ENCODE peak calls at places on chromosome X, in eight cellular contexts. One of them, this sample, is unnamed.

GRCh38 chrX:3712080-3712869 is 1.2 kb downstream of the PRKX start:
- DNase-seq in HepG2: no peak
- DNase-seq in fibroblast of lung: peak; percentile 40
- DNase-seq in BJ: no peak
- DNase-seq in endothelial cell: peak; percentile 4
- DNase-seq in Calu3: peak; percentile 5
- DNase-seq in HFF-Myc: no peak
- DNase-seq in lower leg skin: no peak
- DNase-seq in this sample: no peak

GRCh38 chrX:31931225-31931624 is 859.4 kb upstream of the FTHL17 start:
- DNase-seq in HepG2: no peak
- DNase-seq in fibroblast of lung: peak; percentile 55
- DNase-seq in endothelial cell: no peak
- DNase-seq in BJ: no peak
- DNase-seq in HFF-Myc: no peak
- DNase-seq in lower leg skin: no peak
- DNase-seq in Calu3: peak; percentile 28
- DNase-seq in this sample: no peak

GRCh38 chrX:63784346-63784901 is 590 bp downstream of the ARHGEF9 start:
- DNase-seq in BJ: no peak
- DNase-seq in HFF-Myc: no peak
- DNase-seq in Calu3: no peak
- DNase-seq in lower leg skin: no peak
- DNase-seq in fibroblast of lung: no peak
- DNase-seq in endothelial cell: no peak
- DNase-seq in HepG2: no peak
- DNase-seq in this sample: no peak

GRCh38 chrX:102832661-102833060 is 104.4 kb upstream of the RAB40AL start:
- DNase-seq in fibroblast of lung: peak; percentile 76
- DNase-seq in BJ: no peak
- DNase-seq in endothelial cell: no peak
- DNase-seq in Calu3: no peak
- DNase-seq in HepG2: no peak
- DNase-seq in lower leg skin: no peak
- DNase-seq in HFF-Myc: no peak
- DNase-seq in this sample: no peak

GRCh38 chrX:153516055-153516454 is 1.4 kb upstream of the ATP2B3 start:
- DNase-seq in BJ: no peak
- DNase-seq in endothelial cell: no peak
- DNase-seq in fibroblast of lung: peak; percentile 39
- DNase-seq in HFF-Myc: no peak
- DNase-seq in lower leg skin: no peak
- DNase-seq in Calu3: no peak
- DNase-seq in HepG2: no peak
- DNase-seq in this sample: no peak

GRCh38 chrX:16836371-16836770 is 33.8 kb downstream of the RBBP7 start:
- DNase-seq in lower leg skin: no peak
- DNase-seq in BJ: no peak
- DNase-seq in endothelial cell: peak; percentile 43
- DNase-seq in HFF-Myc: no peak
- DNase-seq in Calu3: peak; percentile 57
- DNase-seq in HepG2: peak; percentile 17
- DNase-seq in fibroblast of lung: peak; percentile 34
- DNase-seq in this sample: no peak

GRCh38 chrX:14243823-14244222 is 214.1 kb upstream of the GEMIN8 start:
- DNase-seq in Calu3: no peak
- DNase-seq in HFF-Myc: no peak
- DNase-seq in BJ: no peak
- DNase-seq in fibroblast of lung: no peak
- DNase-seq in lower leg skin: no peak
- DNase-seq in endothelial cell: no peak
- DNase-seq in HepG2: no peak
- DNase-seq in this sample: no peak

GRCh38 chrX:19462231-19462630 is 53.1 kb downstream of the MAP3K15 start:
- DNase-seq in endothelial cell: no peak
- DNase-seq in lower leg skin: no peak
- DNase-seq in fibroblast of lung: no peak
- DNase-seq in BJ: no peak
- DNase-seq in HFF-Myc: no peak
- DNase-seq in HepG2: no peak
- DNase-seq in Calu3: no peak
- DNase-seq in this sample: no peak

GRCh38 chrX:139890991-139891700 is 41.7 kb downstream of the ATP11C start:
- DNase-seq in HepG2: no peak
- DNase-seq in Calu3: no peak
- DNase-seq in endothelial cell: no peak
- DNase-seq in lower leg skin: no peak
- DNase-seq in BJ: no peak
- DNase-seq in fibroblast of lung: peak; percentile 80
- DNase-seq in HFF-Myc: no peak
- DNase-seq in this sample: no peak

GRCh38 chrX:56728752-56729151 is 291 bp upstream of the NBDY start:
- DNase-seq in BJ: no peak
- DNase-seq in Calu3: peak; percentile 19
- DNase-seq in HepG2: no peak
- DNase-seq in lower leg skin: no peak
- DNase-seq in HFF-Myc: no peak
- DNase-seq in endothelial cell: no peak
- DNase-seq in fibroblast of lung: peak; percentile 32
- DNase-seq in this sample: peak; percentile 11

GRCh38 chrX:13120017-13120416 is 75.6 kb upstream of the FAM9C start:
- DNase-seq in fibroblast of lung: peak; percentile 73
- DNase-seq in Calu3: peak; percentile 17
- DNase-seq in endothelial cell: no peak
- DNase-seq in HFF-Myc: no peak
- DNase-seq in BJ: no peak
- DNase-seq in lower leg skin: no peak
- DNase-seq in HepG2: peak; percentile 21
- DNase-seq in this sample: no peak

GRCh38 chrX:14354541-14354940 is 174.8 kb upstream of the GLRA2 start:
- DNase-seq in HepG2: no peak
- DNase-seq in fibroblast of lung: no peak
- DNase-seq in lower leg skin: no peak
- DNase-seq in BJ: peak; percentile 32
- DNase-seq in endothelial cell: no peak
- DNase-seq in Calu3: no peak
- DNase-seq in HFF-Myc: no peak
- DNase-seq in this sample: no peak

GRCh38 chrX:1466971-1467561 is 14.4 kb upstream of the ASMTL start:
- DNase-seq in Calu3: no peak
- DNase-seq in lower leg skin: peak; percentile 12
- DNase-seq in fibroblast of lung: no peak
- DNase-seq in BJ: no peak
- DNase-seq in endothelial cell: no peak
- DNase-seq in HepG2: no peak
- DNase-seq in HFF-Myc: no peak
- DNase-seq in this sample: peak; percentile 53

GRCh38 chrX:143854006-143854405 is 29.9 kb upstream of the UBE2NL start:
- DNase-seq in BJ: peak; percentile 6
- DNase-seq in HepG2: no peak
- DNase-seq in fibroblast of lung: peak; percentile 61
- DNase-seq in lower leg skin: no peak
- DNase-seq in Calu3: no peak
- DNase-seq in HFF-Myc: no peak
- DNase-seq in endothelial cell: no peak
- DNase-seq in this sample: no peak

GRCh38 chrX:56318076-56318475 is 85.9 kb downstream of the KLF8 start:
- DNase-seq in fibroblast of lung: no peak
- DNase-seq in HFF-Myc: no peak
- DNase-seq in BJ: no peak
- DNase-seq in lower leg skin: no peak
- DNase-seq in endothelial cell: no peak
- DNase-seq in Calu3: no peak
- DNase-seq in HepG2: no peak
- DNase-seq in this sample: no peak

GRCh38 chrX:21481761-21482160 is 107.5 kb downstream of the CNKSR2 start:
- DNase-seq in fibroblast of lung: no peak
- DNase-seq in lower leg skin: no peak
- DNase-seq in BJ: no peak
- DNase-seq in Calu3: no peak
- DNase-seq in HFF-Myc: no peak
- DNase-seq in HepG2: no peak
- DNase-seq in endothelial cell: no peak
- DNase-seq in this sample: no peak

GRCh38 chrX:53001958-53002357 is 43.6 kb upstream of the FAM156A start:
- DNase-seq in BJ: no peak
- DNase-seq in lower leg skin: no peak
- DNase-seq in fibroblast of lung: no peak
- DNase-seq in HepG2: no peak
- DNase-seq in HFF-Myc: no peak
- DNase-seq in endothelial cell: no peak
- DNase-seq in Calu3: no peak
- DNase-seq in this sample: no peak

GRCh38 chrX:131987252-131987651 is 35.9 kb upstream of the STK26 start:
- DNase-seq in BJ: no peak
- DNase-seq in HFF-Myc: no peak
- DNase-seq in Calu3: no peak
- DNase-seq in lower leg skin: no peak
- DNase-seq in HepG2: no peak
- DNase-seq in endothelial cell: no peak
- DNase-seq in fibroblast of lung: no peak
- DNase-seq in this sample: no peak

GRCh38 chrX:132491191-132491590 is 2.4 kb upstream of the MBNL3 start:
- DNase-seq in HepG2: peak; percentile 88
- DNase-seq in endothelial cell: no peak
- DNase-seq in BJ: no peak
- DNase-seq in HFF-Myc: no peak
- DNase-seq in Calu3: peak; percentile 43
- DNase-seq in fibroblast of lung: no peak
- DNase-seq in lower leg skin: peak; percentile 20
- DNase-seq in this sample: peak; percentile 19

GRCh38 chrX:39624166-39624565 is 473.6 kb downstream of the BCOR start:
- DNase-seq in Calu3: no peak
- DNase-seq in HepG2: no peak
- DNase-seq in lower leg skin: no peak
- DNase-seq in BJ: no peak
- DNase-seq in HFF-Myc: no peak
- DNase-seq in endothelial cell: no peak
- DNase-seq in fibroblast of lung: no peak
- DNase-seq in this sample: no peak

GRCh38 chrX:39618178-39618577 is 479.6 kb downstream of the BCOR start:
- DNase-seq in HFF-Myc: no peak
- DNase-seq in lower leg skin: no peak
- DNase-seq in fibroblast of lung: no peak
- DNase-seq in endothelial cell: no peak
- DNase-seq in HepG2: no peak
- DNase-seq in Calu3: no peak
- DNase-seq in BJ: no peak
- DNase-seq in this sample: no peak

GRCh38 chrX:39616098-39616729 is 481.5 kb downstream of the BCOR start:
- DNase-seq in fibroblast of lung: no peak
- DNase-seq in HFF-Myc: no peak
- DNase-seq in endothelial cell: no peak
- DNase-seq in lower leg skin: no peak
- DNase-seq in BJ: no peak
- DNase-seq in HepG2: no peak
- DNase-seq in Calu3: no peak
- DNase-seq in this sample: no peak

GRCh38 chrX:39614680-39614998 is 483.1 kb downstream of the BCOR start:
- DNase-seq in HepG2: no peak
- DNase-seq in endothelial cell: no peak
- DNase-seq in HFF-Myc: no peak
- DNase-seq in Calu3: no peak
- DNase-seq in fibroblast of lung: no peak
- DNase-seq in BJ: no peak
- DNase-seq in lower leg skin: no peak
- DNase-seq in this sample: no peak

GRCh38 chrX:39619182-39620009 is 478.4 kb downstream of the BCOR start:
- DNase-seq in HFF-Myc: no peak
- DNase-seq in fibroblast of lung: no peak
- DNase-seq in endothelial cell: peak; percentile 35
- DNase-seq in Calu3: peak; percentile 56
- DNase-seq in lower leg skin: no peak
- DNase-seq in BJ: no peak
- DNase-seq in HepG2: no peak
- DNase-seq in this sample: no peak
- TF ChIP-seq CTCF in HFF-Myc: no peak
- TF ChIP-seq CTCF in fibroblast of lung: no peak
- TF ChIP-seq CTCF in endothelial cell: no peak
- TF ChIP-seq CTCF in Calu3: no peak
- TF ChIP-seq CTCF in lower leg skin: no peak
- TF ChIP-seq CTCF in BJ: no peak
- TF ChIP-seq CTCF in HepG2: no peak
- TF ChIP-seq CTCF in this sample: no peak

GRCh38 chrX:38293741-38294140 is 33.6 kb downstream of the RPGR start:
- DNase-seq in endothelial cell: no peak
- DNase-seq in Calu3: no peak
- DNase-seq in HFF-Myc: no peak
- DNase-seq in HepG2: no peak
- DNase-seq in fibroblast of lung: no peak
- DNase-seq in BJ: no peak
- DNase-seq in lower leg skin: no peak
- DNase-seq in this sample: no peak
- TF ChIP-seq CTCF in endothelial cell: no peak
- TF ChIP-seq CTCF in Calu3: no peak
- TF ChIP-seq CTCF in HFF-Myc: no peak
- TF ChIP-seq CTCF in HepG2: no peak
- TF ChIP-seq CTCF in fibroblast of lung: no peak
- TF ChIP-seq CTCF in BJ: no peak
- TF ChIP-seq CTCF in lower leg skin: no peak
- TF ChIP-seq CTCF in this sample: no peak

GRCh38 chrX:114584434-114584943 is 603 bp downstream of the HTR2C start:
- DNase-seq in HepG2: no peak
- DNase-seq in endothelial cell: peak; percentile 31
- DNase-seq in Calu3: no peak
- DNase-seq in BJ: no peak
- DNase-seq in lower leg skin: no peak
- DNase-seq in HFF-Myc: no peak
- DNase-seq in fibroblast of lung: no peak
- DNase-seq in this sample: no peak
- TF ChIP-seq CTCF in HepG2: no peak
- TF ChIP-seq CTCF in endothelial cell: no peak
- TF ChIP-seq CTCF in Calu3: no peak
- TF ChIP-seq CTCF in BJ: no peak
- TF ChIP-seq CTCF in lower leg skin: no peak
- TF ChIP-seq CTCF in HFF-Myc: no peak
- TF ChIP-seq CTCF in fibroblast of lung: no peak
- TF ChIP-seq CTCF in this sample: no peak

DNA sequence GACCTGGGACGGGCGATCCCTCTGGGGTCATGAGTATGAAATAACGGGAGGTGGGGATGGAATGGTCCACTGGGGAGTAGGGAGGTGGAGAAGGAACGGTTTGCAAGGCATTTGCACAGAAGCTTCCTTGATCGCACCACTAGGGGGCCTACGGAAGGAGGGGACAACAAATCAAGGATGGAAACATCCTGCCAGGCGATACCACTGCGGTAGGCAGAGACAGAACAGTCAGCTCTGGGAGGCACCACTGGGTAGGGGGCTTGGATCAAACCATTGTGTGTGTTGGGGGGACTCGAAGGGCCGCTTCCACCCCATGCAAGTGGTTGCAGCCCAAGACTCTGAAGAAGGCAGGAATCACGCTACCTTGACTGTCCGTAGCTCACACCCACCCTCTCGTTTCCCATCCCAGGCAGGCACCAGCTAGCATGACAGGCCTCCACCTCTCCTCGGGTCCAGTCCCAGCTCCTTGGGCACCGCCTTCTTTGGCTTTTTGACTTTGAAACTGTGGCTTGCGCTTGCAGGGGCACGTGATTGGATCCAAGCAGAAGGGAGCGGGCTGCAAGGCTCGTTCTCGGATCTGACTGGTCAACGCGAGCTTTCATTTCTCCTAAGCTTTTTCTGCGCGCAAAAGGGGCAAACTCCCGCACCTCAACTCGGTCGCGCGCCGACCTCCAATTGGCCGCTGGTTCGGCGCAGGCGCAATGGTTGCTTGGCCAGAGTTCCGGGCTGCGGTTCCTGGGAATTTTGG is 28.4 kb downstream of the GAGE1 start:
- DNase-seq in lower leg skin: no peak
- DNase-seq in HFF-Myc: no peak
- DNase-seq in HepG2: peak; percentile 6
- DNase-seq in Calu3: no peak
- DNase-seq in endothelial cell: no peak
- DNase-seq in BJ: no peak
- DNase-seq in fibroblast of lung: no peak
- DNase-seq in this sample: no peak
- TF ChIP-seq CTCF in lower leg skin: no peak
- TF ChIP-seq CTCF in HFF-Myc: peak; percentile 32
- TF ChIP-seq CTCF in HepG2: peak; percentile 49
- TF ChIP-seq CTCF in Calu3: no peak
- TF ChIP-seq CTCF in endothelial cell: no peak
- TF ChIP-seq CTCF in BJ: no peak
- TF ChIP-seq CTCF in fibroblast of lung: no peak
- TF ChIP-seq CTCF in this sample: no peak